ENCODE peak calls at places on chromosomes 5 and 9, in five cellular contexts. E is fibroblast of lung, Q is suprapubic skin, H is right cardiac atrium, M is neural progenitor cell. N is an unnamed sample.

GRCh38 chr9:109319631-109320233 is 1.1 kb downstream of the EPB41L4B start:
- DNase-seq in E (no peak), Q (no peak), H (peak; percentile 68), M (peak; percentile 49), N (no peak)

GRCh38 chr5:45355189-45355992 is 340.8 kb downstream of the HCN1 start:
- DNase-seq in E (no peak), Q (no peak), H (no peak), M (no peak), N (no peak)

GRCh38 chr5:148713735-148714508 is 59.6 kb upstream of the HTR4 start:
- DNase-seq in E (no peak), Q (no peak), H (no peak), M (no peak), N (no peak)

GRCh38 chr5:32964246-32964645 is 253.1 kb downstream of the NPR3 start:
- DNase-seq in E (no peak), Q (no peak), H (no peak), M (no peak), N (no peak)

GRCh38 chr9:71209890-71210289 is 88.5 kb upstream of the TRPM3 start:
- DNase-seq in E (no peak), Q (no peak), H (no peak), M (no peak), N (no peak)

GRCh38 chr5:125696762-125697161 is 726.4 kb upstream of the GRAMD2B start:
- DNase-seq in E (peak; percentile 78), Q (no peak), H (no peak), M (no peak), N (peak; percentile 4)

GRCh38 chr9:71703172-71703872 is 65.0 kb downstream of the CEMIP2 start:
- DNase-seq in E (no peak), Q (no peak), H (no peak), M (no peak), N (no peak)

GRCh38 chr5:172078027-172078426 is 71.6 kb upstream of the FBXW11 start:
- DNase-seq in E (no peak), Q (peak; percentile 58), H (no peak), M (no peak), N (no peak)

GRCh38 chr5:133273661-133274596 is 222.1 kb downstream of the HSPA4 start:
- DNase-seq in E (no peak), Q (no peak), H (no peak), M (peak; percentile 28), N (no peak)

GRCh38 chr9:114000063-114000454 is 78.0 kb downstream of the AMBP start:
- DNase-seq in E (no peak), Q (peak; percentile 48), H (no peak), M (no peak), N (peak; percentile 2)

GRCh38 chr5:151081426-151082273 is 816 bp upstream of the TNIP1 start:
- DNase-seq in E (peak; percentile 75), Q (no peak), H (no peak), M (no peak), N (no peak)

GRCh38 chr9:121122450-121123032 is 47.8 kb downstream of the CNTRL start:
- DNase-seq in E (no peak), Q (no peak), H (no peak), M (no peak), N (no peak)

GRCh38 chr9:14812806-14813205 is 90.3 kb upstream of the CER1 start:
- DNase-seq in E (no peak), Q (no peak), H (no peak), M (no peak), N (no peak)

GRCh38 chr5:113357696-113358476 is 76.9 kb downstream of the TSSK1B start:
- DNase-seq in E (no peak), Q (no peak), H (peak; percentile 44), M (no peak), N (no peak)

GRCh38 chr9:15246688-15247087 is 60.3 kb downstream of the TTC39B start:
- DNase-seq in E (no peak), Q (no peak), H (no peak), M (no peak), N (no peak)

GRCh38 chr5:146313027-146313426 is 25.6 kb upstream of the POU4F3 start:
- DNase-seq in E (no peak), Q (no peak), H (no peak), M (no peak), N (no peak)

GRCh38 chr5:158522001-158522400 is 577.7 kb downstream of the EBF1 start:
- DNase-seq in E (peak; percentile 82), Q (no peak), H (no peak), M (no peak), N (no peak)

GRCh38 chr5:2240118-2240904 is 357.6 kb upstream of the IRX4 start:
- DNase-seq in E (no peak), Q (no peak), H (no peak), M (no peak), N (no peak)

GRCh38 chr5:51652980-51653379 is 269.7 kb downstream of the ISL1 start:
- DNase-seq in E (no peak), Q (no peak), H (no peak), M (peak; percentile 14), N (no peak)

GRCh38 chr9:134807726-134808125 is 72.9 kb upstream of the FCN2 start:
- DNase-seq in E (peak; percentile 63), Q (no peak), H (peak; percentile 11), M (peak; percentile 24), N (no peak)

GRCh38 chr9:133210202-133210532 is 1.1 kb upstream of the OBP2B start:
- DNase-seq in E (no peak), Q (peak; percentile 71), H (peak; percentile 20), M (no peak), N (no peak)

GRCh38 chr9:135507104-135508035 is 6.9 kb downstream of the MRPS2 start:
- DNase-seq in E (no peak), Q (peak; percentile 37), H (no peak), M (no peak), N (no peak)

GRCh38 chr9:136673088-136673969 is 10.6 kb downstream of the EGFL7 start:
- DNase-seq in E (no peak), Q (no peak), H (no peak), M (no peak), N (no peak)

GRCh38 chr5:139383275-139383992 is at the start of gene SLC23A1:
- DNase-seq in E (no peak), Q (peak; percentile 76), H (peak; percentile 38), M (no peak), N (no peak)

GRCh38 chr5:66306105-66306843 is 162.2 kb downstream of the SREK1 start:
- DNase-seq in E (peak; percentile 77), Q (no peak), H (no peak), M (peak; percentile 77), N (peak; percentile 46)

GRCh38 chr5:10301266-10301665 is 6.4 kb downstream of the CMBL start:
- DNase-seq in E (no peak), Q (no peak), H (no peak), M (no peak), N (no peak)

GRCh38 chr5:1504244-1504595 is 19.5 kb downstream of the LPCAT1 start:
- DNase-seq in E (no peak), Q (no peak), H (peak; percentile 41), M (no peak), N (no peak)

GRCh38 chr9:106868565-106868964 is 5.6 kb downstream of the ZNF462 start:
- DNase-seq in E (peak; percentile 65), Q (no peak), H (peak; percentile 56), M (no peak), N (no peak)

GRCh38 chr9:106869028-106869427 is 6.1 kb downstream of the ZNF462 start:
- DNase-seq in E (peak; percentile 59), Q (no peak), H (no peak), M (no peak), N (no peak)

GRCh38 chr9:106864533-106865143 is 1.7 kb downstream of the ZNF462 start:
- DNase-seq in E (peak; percentile 60), Q (no peak), H (peak; percentile 59), M (no peak), N (no peak)

GRCh38 chr9:106868096-106868495 is 5.1 kb downstream of the ZNF462 start:
- DNase-seq in E (no peak), Q (no peak), H (no peak), M (no peak), N (no peak)

DNA sequence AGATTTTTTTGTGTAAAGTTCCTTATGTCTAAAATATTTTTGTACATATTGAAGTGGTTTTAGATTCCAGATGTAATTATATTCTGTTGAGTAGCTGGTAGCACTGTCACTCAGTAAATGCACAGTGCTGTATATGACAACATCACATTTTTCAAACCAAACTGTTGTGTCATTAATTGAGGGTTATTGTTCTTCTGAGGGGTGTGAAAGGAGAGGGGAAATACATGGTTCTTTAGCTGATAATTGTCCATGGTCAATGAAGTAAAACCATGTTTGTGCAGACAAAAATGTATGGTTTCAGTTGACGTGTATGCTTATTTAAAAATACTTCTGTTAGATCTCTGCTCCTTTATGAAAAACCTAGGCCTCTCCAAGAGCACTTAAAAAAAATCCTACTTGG is 3.3 kb downstream of the ZNF462 start:
- DNase-seq in E (no peak), Q (no peak), H (no peak), M (no peak), N (no peak)
- H3K27ac ChIP-seq in E (no peak overlapping the region), Q (no peak overlapping the region), H (no peak overlapping the region), M (no peak overlapping the region), N (no peak overlapping the region)

GRCh38 chr9:127781821-127782220 is 3.4 kb upstream of the SH2D3C start:
- DNase-seq in E (no peak), Q (no peak), H (no peak), M (no peak), N (no peak)
- H3K4me1 ChIP-seq in E (no peaks in the 10 kb centered on the region), Q (peaks cover 37% of the 10 kb centered on the region), H (no peaks in the 10 kb centered on the region), M (peaks cover 8% of the 10 kb centered on the region), N (peaks cover 81% of the 10 kb centered on the region)

GRCh38 chr9:128689293-128689770 is 310 bp downstream of the SET start:
- DNase-seq in E (peak; percentile 44), Q (no peak), H (peak; percentile 87), M (no peak), N (peak; percentile 72)
- H3K27ac ChIP-seq in E (peak overlapping the region; percentile 46), Q (peak overlapping the region; percentile 95), H (peak overlapping the region; percentile 90), M (peak overlapping the region; percentile 97), N (peak overlapping the region; percentile 98)

DNA sequence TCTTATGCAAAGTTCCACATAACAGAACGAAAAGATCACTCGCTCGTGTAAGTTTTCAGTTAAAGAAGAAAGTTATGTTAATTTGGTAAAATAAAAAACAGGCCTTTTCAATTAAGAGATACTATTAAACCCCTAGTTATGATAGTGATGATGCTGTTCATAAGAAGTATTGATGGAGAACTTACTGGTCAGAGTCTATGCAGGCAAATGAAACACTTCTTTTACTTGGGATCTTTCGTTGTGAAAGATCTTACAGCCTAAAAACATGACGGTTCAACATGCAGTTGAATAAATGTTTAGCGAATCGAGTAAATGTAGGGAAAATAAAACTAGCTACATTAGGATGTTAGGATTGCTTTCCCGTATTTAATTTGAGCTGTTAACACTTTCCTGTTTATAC is 2.0 kb downstream of the RHOBTB3 start:
- DNase-seq in E (no peak), Q (no peak), H (no peak), M (no peak), N (no peak)
- H3K4me1 ChIP-seq in E (peaks cover 11% of the 10 kb centered on the region), Q (peaks cover 38% of the 10 kb centered on the region), H (no peaks in the 10 kb centered on the region), M (peaks cover 3% of the 10 kb centered on the region), N (peaks cover 49% of the 10 kb centered on the region)

N was measured in heart right ventricle.